ENCODE peak calls at places on chromosome X, in seven cellular contexts. O is nephron progenitor cell, R is fibroblast of the aortic adventitia, G is GM04503, Z is T-helper 9 cell, A is M059J, Q is lower leg skin. H is an unnamed sample.

GRCh38 chrX:124328765-124329164 is 3.7 kb upstream of the TEX13D start:
- DNase-seq in Q (no peak), A (peak), R (no peak), Z (no peak), O (no peak), G (no peak), H (peak)

GRCh38 chrX:67334323-67334722 is 209.5 kb upstream of the AR start:
- DNase-seq in Z (no peak), Q (no peak), G (no peak), A (no peak), O (no peak), R (no peak), H (no peak)

GRCh38 chrX:80216086-80216485 is 201.5 kb downstream of the TBX22 start:
- DNase-seq in R (peak), Z (no peak), Q (no peak), O (no peak), A (peak), G (no peak), H (peak)

GRCh38 chrX:130296743-130297142 is 28.0 kb upstream of the ZNF280C start:
- DNase-seq in A (no peak), G (no peak), Q (no peak), R (no peak), O (no peak), Z (no peak), H (peak)

GRCh38 chrX:70481424-70481823 is 36.8 kb downstream of the DLG3 start:
- DNase-seq in Q (no peak), O (peak), A (peak), Z (no peak), G (no peak), R (no peak), H (no peak)

GRCh38 chrX:46912098-46912672 is at the start of gene JADE3:
- DNase-seq in G (no peak), O (peak), Z (peak), Q (peak), A (peak), R (peak), H (peak)

GRCh38 chrX:123570011-123570590 is 162.8 kb downstream of the THOC2 start:
- DNase-seq in A (no peak), R (no peak), Q (no peak), Z (no peak), O (no peak), G (no peak), H (no peak)

GRCh38 chrX:65587616-65588526 is 53.3 kb upstream of the LAS1L start:
- DNase-seq in R (peak), A (peak), G (no peak), O (no peak), Q (peak), Z (no peak), H (peak)

GRCh38 chrX:19867411-19867732 is 20.0 kb downstream of the SH3KBP1 start:
- DNase-seq in R (peak), Q (peak), A (peak), Z (no peak), G (no peak), O (no peak), H (peak)

GRCh38 chrX:110391086-110391485 is 32.4 kb downstream of the RTL9 start:
- DNase-seq in G (no peak), Q (no peak), A (no peak), Z (no peak), R (no peak), O (no peak), H (no peak)